ENCODE peak calls at places on chromosomes 2 and 18, in ten cellular contexts. One of them, this sample, is unnamed.

GRCh38 chr18:58570360-58571064 is 58.4 kb downstream of the ALPK2 start:
- DNase-seq in fibroblast of the aortic adventitia: no peak
- DNase-seq in AG09309: no peak
- DNase-seq in cardiac muscle cell: no peak
- DNase-seq in transverse colon: no peak
- DNase-seq in endodermal cell: no peak
- DNase-seq in cardiac fibroblast: peak; percentile 25
- DNase-seq in IMR-90: no peak
- DNase-seq in Caco-2: no peak
- DNase-seq in OCI-LY7: no peak
- DNase-seq in this sample: no peak

GRCh38 chr2:105378921-105379383 is 19.9 kb downstream of the FHL2 start:
- DNase-seq in fibroblast of the aortic adventitia: peak; percentile 70
- DNase-seq in AG09309: no peak
- DNase-seq in cardiac muscle cell: no peak
- DNase-seq in transverse colon: no peak
- DNase-seq in endodermal cell: no peak
- DNase-seq in cardiac fibroblast: no peak
- DNase-seq in IMR-90: no peak
- DNase-seq in Caco-2: no peak
- DNase-seq in OCI-LY7: no peak
- DNase-seq in this sample: no peak

GRCh38 chr2:100752628-100753333 is 67.2 kb upstream of the NPAS2 start:
- DNase-seq in fibroblast of the aortic adventitia: peak; percentile 92
- DNase-seq in AG09309: peak; percentile 82
- DNase-seq in cardiac muscle cell: peak; percentile 93
- DNase-seq in transverse colon: no peak
- DNase-seq in endodermal cell: no peak
- DNase-seq in cardiac fibroblast: peak; percentile 94
- DNase-seq in IMR-90: peak; percentile 85
- DNase-seq in Caco-2: no peak
- DNase-seq in OCI-LY7: no peak
- DNase-seq in this sample: no peak

GRCh38 chr2:239818086-239818485 is 207.1 kb downstream of the NDUFA10 start:
- DNase-seq in fibroblast of the aortic adventitia: no peak
- DNase-seq in AG09309: no peak
- DNase-seq in cardiac muscle cell: no peak
- DNase-seq in transverse colon: no peak
- DNase-seq in endodermal cell: no peak
- DNase-seq in cardiac fibroblast: no peak
- DNase-seq in IMR-90: no peak
- DNase-seq in Caco-2: no peak
- DNase-seq in OCI-LY7: no peak
- DNase-seq in this sample: no peak

GRCh38 chr2:216391401-216391800 is 19.1 kb upstream of the MARCHF4 start:
- DNase-seq in fibroblast of the aortic adventitia: no peak
- DNase-seq in AG09309: no peak
- DNase-seq in cardiac muscle cell: peak; percentile 25
- DNase-seq in transverse colon: no peak
- DNase-seq in endodermal cell: no peak
- DNase-seq in cardiac fibroblast: peak; percentile 12
- DNase-seq in IMR-90: peak; percentile 19
- DNase-seq in Caco-2: no peak
- DNase-seq in OCI-LY7: no peak
- DNase-seq in this sample: no peak

GRCh38 chr2:200795044-200795443 is 16.7 kb upstream of the BZW1 start:
- DNase-seq in fibroblast of the aortic adventitia: no peak
- DNase-seq in AG09309: no peak
- DNase-seq in cardiac muscle cell: peak; percentile 65
- DNase-seq in transverse colon: no peak
- DNase-seq in endodermal cell: peak; percentile 73
- DNase-seq in cardiac fibroblast: peak; percentile 62
- DNase-seq in IMR-90: no peak
- DNase-seq in Caco-2: peak; percentile 52
- DNase-seq in OCI-LY7: no peak
- DNase-seq in this sample: no peak

GRCh38 chr18:67805261-67805660 is 288.7 kb upstream of the DSEL start:
- DNase-seq in fibroblast of the aortic adventitia: no peak
- DNase-seq in AG09309: no peak
- DNase-seq in cardiac muscle cell: no peak
- DNase-seq in transverse colon: no peak
- DNase-seq in endodermal cell: no peak
- DNase-seq in cardiac fibroblast: no peak
- DNase-seq in IMR-90: no peak
- DNase-seq in Caco-2: no peak
- DNase-seq in OCI-LY7: no peak
- DNase-seq in this sample: no peak

GRCh38 chr2:112154246-112155110 is 16.3 kb downstream of the FBLN7 start:
- DNase-seq in fibroblast of the aortic adventitia: no peak
- DNase-seq in AG09309: no peak
- DNase-seq in cardiac muscle cell: no peak
- DNase-seq in transverse colon: no peak
- DNase-seq in endodermal cell: no peak
- DNase-seq in cardiac fibroblast: no peak
- DNase-seq in IMR-90: no peak
- DNase-seq in Caco-2: no peak
- DNase-seq in OCI-LY7: peak; percentile 59
- DNase-seq in this sample: no peak

GRCh38 chr2:74498500-74499268 is 719 bp downstream of the LBX2 start:
- DNase-seq in fibroblast of the aortic adventitia: no peak
- DNase-seq in AG09309: no peak
- DNase-seq in cardiac muscle cell: no peak
- DNase-seq in transverse colon: peak; percentile 33
- DNase-seq in endodermal cell: no peak
- DNase-seq in cardiac fibroblast: no peak
- DNase-seq in IMR-90: no peak
- DNase-seq in Caco-2: no peak
- DNase-seq in OCI-LY7: no peak
- DNase-seq in this sample: no peak
- H3K4me3 ChIP-seq in fibroblast of the aortic adventitia: peak overlapping the region; percentile 49
- H3K4me3 ChIP-seq in AG09309: peak overlapping the region; percentile 47
- H3K4me3 ChIP-seq in cardiac muscle cell: peak overlapping the region; percentile 28
- H3K4me3 ChIP-seq in transverse colon: peak overlapping the region; percentile 11
- H3K4me3 ChIP-seq in endodermal cell: peak overlapping the region; percentile 75
- H3K4me3 ChIP-seq in cardiac fibroblast: peak overlapping the region; percentile 35
- H3K4me3 ChIP-seq in IMR-90: peak overlapping the region; percentile 12
- H3K4me3 ChIP-seq in Caco-2: peak overlapping the region; percentile 65
- H3K4me3 ChIP-seq in OCI-LY7: no peak overlapping the region
- H3K4me3 ChIP-seq in this sample: peak overlapping the region; percentile 47

GRCh38 chr18:72941001-72941400 is 73.2 kb upstream of the NETO1 start:
- DNase-seq in fibroblast of the aortic adventitia: no peak
- DNase-seq in AG09309: no peak
- DNase-seq in cardiac muscle cell: no peak
- DNase-seq in transverse colon: no peak
- DNase-seq in endodermal cell: no peak
- DNase-seq in cardiac fibroblast: no peak
- DNase-seq in IMR-90: no peak
- DNase-seq in Caco-2: no peak
- DNase-seq in OCI-LY7: no peak
- DNase-seq in this sample: no peak

GRCh38 chr18:72940509-72940908 is 72.7 kb upstream of the NETO1 start:
- DNase-seq in fibroblast of the aortic adventitia: no peak
- DNase-seq in AG09309: no peak
- DNase-seq in cardiac muscle cell: no peak
- DNase-seq in transverse colon: no peak
- DNase-seq in endodermal cell: no peak
- DNase-seq in cardiac fibroblast: no peak
- DNase-seq in IMR-90: no peak
- DNase-seq in Caco-2: no peak
- DNase-seq in OCI-LY7: no peak
- DNase-seq in this sample: no peak

GRCh38 chr18:72935744-72936143 is 68.0 kb upstream of the NETO1 start:
- DNase-seq in fibroblast of the aortic adventitia: no peak
- DNase-seq in AG09309: no peak
- DNase-seq in cardiac muscle cell: no peak
- DNase-seq in transverse colon: no peak
- DNase-seq in endodermal cell: no peak
- DNase-seq in cardiac fibroblast: no peak
- DNase-seq in IMR-90: no peak
- DNase-seq in Caco-2: no peak
- DNase-seq in OCI-LY7: no peak
- DNase-seq in this sample: no peak
- TF ChIP-seq CTCF in fibroblast of the aortic adventitia: no peak
- TF ChIP-seq CTCF in AG09309: peak; percentile 5
- TF ChIP-seq CTCF in cardiac muscle cell: no peak
- TF ChIP-seq CTCF in transverse colon: no peak
- TF ChIP-seq CTCF in endodermal cell: peak; percentile 58
- TF ChIP-seq CTCF in cardiac fibroblast: no peak
- TF ChIP-seq CTCF in IMR-90: no peak
- TF ChIP-seq CTCF in Caco-2: no peak
- TF ChIP-seq CTCF in OCI-LY7: no peak
- TF ChIP-seq CTCF in this sample: peak; percentile 7

GRCh38 chr2:167294775-167295140 is 406.5 kb downstream of the XIRP2 start:
- DNase-seq in fibroblast of the aortic adventitia: no peak
- DNase-seq in AG09309: no peak
- DNase-seq in cardiac muscle cell: peak; percentile 10
- DNase-seq in transverse colon: no peak
- DNase-seq in endodermal cell: no peak
- DNase-seq in cardiac fibroblast: peak; percentile 5
- DNase-seq in IMR-90: peak; percentile 22
- DNase-seq in Caco-2: no peak
- DNase-seq in OCI-LY7: no peak
- DNase-seq in this sample: no peak

GRCh38 chr2:167292430-167293171 is 404.3 kb downstream of the XIRP2 start:
- DNase-seq in fibroblast of the aortic adventitia: peak; percentile 80
- DNase-seq in AG09309: peak; percentile 62
- DNase-seq in cardiac muscle cell: peak; percentile 95
- DNase-seq in transverse colon: peak; percentile 89
- DNase-seq in endodermal cell: peak; percentile 98
- DNase-seq in cardiac fibroblast: peak; percentile 93
- DNase-seq in IMR-90: peak; percentile 93
- DNase-seq in Caco-2: peak; percentile 82
- DNase-seq in OCI-LY7: no peak
- DNase-seq in this sample: peak; percentile 33

GRCh38 chr2:167297292-167297691 is 409.0 kb downstream of the XIRP2 start:
- DNase-seq in fibroblast of the aortic adventitia: no peak
- DNase-seq in AG09309: no peak
- DNase-seq in cardiac muscle cell: no peak
- DNase-seq in transverse colon: no peak
- DNase-seq in endodermal cell: no peak
- DNase-seq in cardiac fibroblast: no peak
- DNase-seq in IMR-90: no peak
- DNase-seq in Caco-2: no peak
- DNase-seq in OCI-LY7: no peak
- DNase-seq in this sample: no peak

GRCh38 chr2:167293172-167293781 is 405.0 kb downstream of the XIRP2 start:
- DNase-seq in fibroblast of the aortic adventitia: peak; percentile 12
- DNase-seq in AG09309: no peak
- DNase-seq in cardiac muscle cell: peak; percentile 27
- DNase-seq in transverse colon: peak; percentile 32
- DNase-seq in endodermal cell: no peak
- DNase-seq in cardiac fibroblast: peak; percentile 18
- DNase-seq in IMR-90: peak; percentile 16
- DNase-seq in Caco-2: no peak
- DNase-seq in OCI-LY7: no peak
- DNase-seq in this sample: no peak

DNA sequence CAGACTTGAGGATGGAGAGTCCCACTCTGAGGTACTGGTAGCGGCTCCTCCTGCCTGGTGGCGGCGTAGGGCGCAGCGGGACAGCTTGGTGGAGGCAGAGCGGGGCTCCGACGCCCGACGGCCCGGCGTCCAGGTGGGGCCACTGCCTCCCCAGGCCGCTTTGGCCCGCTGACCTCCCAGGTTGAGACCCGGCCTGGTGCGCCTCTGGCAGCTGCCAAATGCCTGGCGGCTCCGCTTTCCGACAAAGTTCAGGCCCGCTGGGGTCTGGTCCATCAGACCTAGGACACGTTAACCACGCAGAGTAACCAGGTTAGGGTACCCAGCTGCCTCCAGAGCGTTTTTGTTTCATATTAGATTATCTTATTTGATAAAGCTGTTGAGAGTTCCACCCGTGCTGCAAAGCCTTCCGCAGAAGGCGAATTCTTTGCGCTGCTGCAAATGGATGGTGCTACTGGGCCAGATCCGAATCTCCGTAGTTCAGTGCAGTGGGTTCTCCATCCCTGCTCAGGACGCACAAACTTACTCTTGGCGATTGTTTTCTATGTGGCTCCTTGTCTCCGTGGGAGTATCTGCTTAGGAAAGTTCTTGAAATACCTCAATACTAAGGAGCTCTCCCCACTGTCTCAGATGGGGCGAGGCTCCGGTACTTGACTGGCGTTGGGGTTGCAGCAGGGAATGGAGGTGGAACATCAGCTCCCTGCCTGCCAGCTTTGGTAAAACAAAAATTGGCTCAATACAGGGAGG is 405.9 kb downstream of the XIRP2 start:
- DNase-seq in fibroblast of the aortic adventitia: peak; percentile 26
- DNase-seq in AG09309: no peak
- DNase-seq in cardiac muscle cell: peak; percentile 23
- DNase-seq in transverse colon: peak; percentile 38
- DNase-seq in endodermal cell: peak; percentile 79
- DNase-seq in cardiac fibroblast: peak; percentile 13
- DNase-seq in IMR-90: peak; percentile 24
- DNase-seq in Caco-2: no peak
- DNase-seq in OCI-LY7: no peak
- DNase-seq in this sample: no peak
- H3K4me3 ChIP-seq in fibroblast of the aortic adventitia: peak overlapping the region; percentile 49
- H3K4me3 ChIP-seq in AG09309: peak overlapping the region; percentile 40
- H3K4me3 ChIP-seq in cardiac muscle cell: peak overlapping the region; percentile 96
- H3K4me3 ChIP-seq in transverse colon: peak overlapping the region; percentile 78
- H3K4me3 ChIP-seq in endodermal cell: peak overlapping the region; percentile 81
- H3K4me3 ChIP-seq in cardiac fibroblast: peak overlapping the region; percentile 54
- H3K4me3 ChIP-seq in IMR-90: peak overlapping the region; percentile 68
- H3K4me3 ChIP-seq in Caco-2: no peak overlapping the region
- H3K4me3 ChIP-seq in OCI-LY7: no peak overlapping the region
- H3K4me3 ChIP-seq in this sample: peak overlapping the region; percentile 73

GRCh38 chr2:70715161-70715985 is 52.6 kb downstream of the ADD2 start:
- DNase-seq in fibroblast of the aortic adventitia: no peak
- DNase-seq in AG09309: no peak
- DNase-seq in cardiac muscle cell: no peak
- DNase-seq in transverse colon: no peak
- DNase-seq in endodermal cell: peak; percentile 37
- DNase-seq in cardiac fibroblast: no peak
- DNase-seq in IMR-90: no peak
- DNase-seq in Caco-2: no peak
- DNase-seq in OCI-LY7: no peak
- DNase-seq in this sample: no peak

GRCh38 chr2:70716951-70717350 is 51.0 kb downstream of the ADD2 start:
- DNase-seq in fibroblast of the aortic adventitia: no peak
- DNase-seq in AG09309: no peak
- DNase-seq in cardiac muscle cell: no peak
- DNase-seq in transverse colon: no peak
- DNase-seq in endodermal cell: peak; percentile 32
- DNase-seq in cardiac fibroblast: no peak
- DNase-seq in IMR-90: no peak
- DNase-seq in Caco-2: no peak
- DNase-seq in OCI-LY7: no peak
- DNase-seq in this sample: no peak

GRCh38 chr2:70714141-70714905 is 53.7 kb downstream of the ADD2 start:
- DNase-seq in fibroblast of the aortic adventitia: no peak
- DNase-seq in AG09309: no peak
- DNase-seq in cardiac muscle cell: no peak
- DNase-seq in transverse colon: no peak
- DNase-seq in endodermal cell: peak; percentile 38
- DNase-seq in cardiac fibroblast: no peak
- DNase-seq in IMR-90: no peak
- DNase-seq in Caco-2: no peak
- DNase-seq in OCI-LY7: no peak
- DNase-seq in this sample: no peak

GRCh38 chr2:70717431-70718038 is 50.5 kb downstream of the ADD2 start:
- DNase-seq in fibroblast of the aortic adventitia: no peak
- DNase-seq in AG09309: no peak
- DNase-seq in cardiac muscle cell: no peak
- DNase-seq in transverse colon: no peak
- DNase-seq in endodermal cell: no peak
- DNase-seq in cardiac fibroblast: no peak
- DNase-seq in IMR-90: no peak
- DNase-seq in Caco-2: no peak
- DNase-seq in OCI-LY7: no peak
- DNase-seq in this sample: no peak

DNA sequence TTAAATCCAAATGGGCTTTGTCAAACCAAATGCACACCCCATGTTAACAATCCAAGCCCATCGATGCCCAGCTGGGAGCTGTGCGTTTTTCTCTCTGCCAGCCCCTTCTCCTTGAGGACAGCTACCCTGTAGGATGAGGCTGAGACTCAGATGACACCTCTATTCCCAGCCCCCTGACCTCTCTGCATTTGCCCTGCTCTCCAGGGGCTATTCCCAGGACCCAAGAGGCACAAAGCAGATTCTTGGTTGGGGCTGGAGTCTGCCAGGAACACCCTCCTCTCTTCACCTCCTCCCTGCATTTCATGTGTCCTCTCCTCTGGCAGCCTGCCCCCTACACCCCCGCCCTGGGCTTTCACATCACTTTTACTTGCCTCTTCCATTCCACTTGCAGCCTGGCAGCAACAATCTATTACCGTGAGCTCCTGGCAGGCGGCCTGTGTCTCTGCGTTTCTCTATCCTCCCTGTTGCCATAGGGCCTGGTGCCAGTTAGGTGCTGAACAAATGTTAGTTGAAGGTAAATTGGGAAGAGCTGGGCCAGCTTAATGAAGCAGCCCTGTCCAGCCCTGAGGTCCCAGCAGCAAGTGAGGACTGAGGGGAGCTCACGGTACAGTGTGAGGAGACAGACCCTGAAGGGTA is 51.8 kb downstream of the ADD2 start:
- DNase-seq in fibroblast of the aortic adventitia: no peak
- DNase-seq in AG09309: no peak
- DNase-seq in cardiac muscle cell: no peak
- DNase-seq in transverse colon: no peak
- DNase-seq in endodermal cell: peak; percentile 47
- DNase-seq in cardiac fibroblast: no peak
- DNase-seq in IMR-90: no peak
- DNase-seq in Caco-2: no peak
- DNase-seq in OCI-LY7: no peak
- DNase-seq in this sample: no peak
- TF ChIP-seq CTCF in fibroblast of the aortic adventitia: no peak
- TF ChIP-seq CTCF in AG09309: no peak
- TF ChIP-seq CTCF in cardiac muscle cell: no peak
- TF ChIP-seq CTCF in transverse colon: no peak
- TF ChIP-seq CTCF in endodermal cell: no peak
- TF ChIP-seq CTCF in cardiac fibroblast: no peak
- TF ChIP-seq CTCF in IMR-90: no peak
- TF ChIP-seq CTCF in Caco-2: no peak
- TF ChIP-seq CTCF in OCI-LY7: no peak
- TF ChIP-seq CTCF in this sample: no peak